ENCODE peak calls at places on chromosome 15, in eight cellular contexts. H, Y, G, R, Z, P, C and F are unnamed samples.

GRCh38 chr15:71329041-71329440 is 213.8 kb downstream of the THSD4 start:
- DNase-seq in H (no peak), Y (no peak), G (peak), R (no peak), Z (no peak), P (no peak), C (no peak), F (no peak)

GRCh38 chr15:33716025-33716424 is 252.3 kb upstream of the CHRM5 start:
- DNase-seq in H (no peak), Y (no peak), G (no peak), R (no peak), Z (no peak), P (no peak), C (no peak), F (no peak)

GRCh38 chr15:31358957-31359721 is 32.5 kb downstream of the KLF13 start:
- DNase-seq in H (no peak), Y (no peak), G (no peak), R (no peak), Z (no peak), P (no peak), C (no peak), F (no peak)

GRCh38 chr15:101310508-101310907 is 15.5 kb upstream of the SNRPA1 start:
- DNase-seq in H (no peak), Y (no peak), G (no peak), R (no peak), Z (no peak), P (no peak), C (no peak), F (no peak)

GRCh38 chr15:29688981-29689723 is 133.1 kb downstream of the TJP1 start:
- DNase-seq in H (no peak), Y (no peak), G (no peak), R (no peak), Z (no peak), P (no peak), C (no peak), F (no peak)

GRCh38 chr15:85761635-85762034 is 33.1 kb downstream of the KLHL25 start:
- DNase-seq in H (no peak), Y (peak), G (no peak), R (no peak), Z (no peak), P (no peak), C (no peak), F (no peak)

GRCh38 chr15:35427091-35427490 is 118.9 kb downstream of the DPH6 start:
- DNase-seq in H (no peak), Y (no peak), G (no peak), R (no peak), Z (no peak), P (no peak), C (no peak), F (no peak)

GRCh38 chr15:48507416-48508065 is 138.0 kb downstream of the FBN1 start:
- DNase-seq in H (no peak), Y (peak), G (no peak), R (no peak), Z (no peak), P (peak), C (no peak), F (no peak)

GRCh38 chr15:80839764-80840130 is 60.6 kb downstream of the CEMIP start:
- DNase-seq in H (no peak), Y (no peak), G (no peak), R (no peak), Z (no peak), P (no peak), C (no peak), F (no peak)

GRCh38 chr15:62896969-62897486 is 145.5 kb upstream of the TPM1 start:
- DNase-seq in H (no peak), Y (no peak), G (peak), R (peak), Z (no peak), P (no peak), C (no peak), F (no peak)

GRCh38 chr15:82146990-82147461 is 101.2 kb upstream of the MEX3B start:
- DNase-seq in H (no peak), Y (no peak), G (no peak), R (no peak), Z (no peak), P (no peak), C (no peak), F (no peak)

GRCh38 chr15:93730724-93731123 is 500.6 kb upstream of the MCTP2 start:
- DNase-seq in H (no peak), Y (no peak), G (no peak), R (no peak), Z (no peak), P (no peak), C (no peak), F (no peak)

GRCh38 chr15:63891763-63892123 is 58.0 kb upstream of the HERC1 start:
- DNase-seq in H (no peak), Y (no peak), G (no peak), R (no peak), Z (no peak), P (no peak), C (no peak), F (no peak)

GRCh38 chr15:99429681-99430081 is 136.1 kb upstream of the MEF2A start:
- DNase-seq in H (no peak), Y (no peak), G (no peak), R (peak), Z (no peak), P (no peak), C (no peak), F (no peak)

GRCh38 chr15:74427607-74428441 is 5.9 kb downstream of the SEMA7A start:
- DNase-seq in H (no peak), Y (no peak), G (no peak), R (no peak), Z (no peak), P (no peak), C (no peak), F (no peak)

GRCh38 chr15:27091270-27091940 is 120.4 kb downstream of the GABRG3 start:
- DNase-seq in H (no peak), Y (no peak), G (no peak), R (no peak), Z (no peak), P (no peak), C (no peak), F (no peak)

GRCh38 chr15:74599156-74599555 is 16.5 kb upstream of the CLK3 start:
- DNase-seq in H (no peak), Y (no peak), G (no peak), R (no peak), Z (no peak), P (no peak), C (no peak), F (no peak)

GRCh38 chr15:98888839-98889479 is 118.6 kb downstream of the PGPEP1L start:
- DNase-seq in H (no peak), Y (no peak), G (no peak), R (no peak), Z (no peak), P (no peak), C (no peak), F (no peak)

GRCh38 chr15:77853910-77854309 is 221.2 kb upstream of the LINGO1 start:
- DNase-seq in H (no peak), Y (no peak), G (no peak), R (no peak), Z (no peak), P (no peak), C (no peak), F (no peak)

GRCh38 chr15:69414702-69415161 is 583 bp downstream of the KIF23 start:
- DNase-seq in H (no peak), Y (peak), G (no peak), R (no peak), Z (no peak), P (peak), C (no peak), F (no peak)

GRCh38 chr15:50330921-50331320 is 24.1 kb downstream of the GABPB1 start:
- DNase-seq in H (no peak), Y (peak), G (no peak), R (no peak), Z (no peak), P (peak), C (no peak), F (no peak)

GRCh38 chr15:92599394-92599970 is 56.1 kb downstream of the FAM174B start:
- DNase-seq in H (no peak), Y (no peak), G (no peak), R (no peak), Z (no peak), P (no peak), C (no peak), F (no peak)

GRCh38 chr15:90918034-90918788 is 14.1 kb downstream of the HDDC3 start:
- DNase-seq in H (no peak), Y (no peak), G (no peak), R (no peak), Z (no peak), P (no peak), C (no peak), F (no peak)